ENCODE peak calls at places on chromosome 16, in five cellular contexts. N, A, Z, F and O are unnamed samples.

GRCh38 chr16:11254913-11255736 is 879 bp downstream of the SOCS1 start:
- DNase-seq in N (peak; percentile 74), A (peak; percentile 69), Z (peak; percentile 46), F (no peak), O (peak; percentile 64)

GRCh38 chr16:81548901-81549546 is 104.4 kb downstream of the CMIP start:
- DNase-seq in N (no peak), A (no peak), Z (no peak), F (no peak), O (no peak)

GRCh38 chr16:75251280-75252048 is at the start of gene BCAR1:
- DNase-seq in N (peak; percentile 96), A (peak; percentile 90), Z (peak; percentile 89), F (peak; percentile 90), O (peak; percentile 91)

GRCh38 chr16:27852681-27853080 is 210.8 kb downstream of the GSG1L start:
- DNase-seq in N (no peak), A (no peak), Z (no peak), F (no peak), O (no peak)

GRCh38 chr16:85563031-85563430 is 50.1 kb upstream of the GSE1 start:
- DNase-seq in N (no peak), A (no peak), Z (no peak), F (no peak), O (no peak)

GRCh38 chr16:68642436-68643064 is 2.6 kb upstream of the CDH3 start:
- DNase-seq in N (peak; percentile 77), A (peak; percentile 64), Z (peak; percentile 53), F (no peak), O (no peak)

GRCh38 chr16:88424536-88425230 is 28.4 kb upstream of the ZFPM1 start:
- DNase-seq in N (no peak), A (peak; percentile 17), Z (no peak), F (no peak), O (no peak)

GRCh38 chr16:84007520-84007919 is 35.1 kb downstream of the SLC38A8 start:
- DNase-seq in N (no peak), A (no peak), Z (no peak), F (no peak), O (no peak)

GRCh38 chr16:70253291-70254094 is 1.8 kb upstream of the EXOSC6 start:
- DNase-seq in N (peak; percentile 52), A (peak; percentile 42), Z (peak; percentile 43), F (peak; percentile 30), O (no peak)

GRCh38 chr16:85296859-85297698 is 184.8 kb upstream of the CIBAR2 start:
- DNase-seq in N (peak; percentile 48), A (no peak), Z (peak; percentile 50), F (no peak), O (no peak)

GRCh38 chr16:71203631-71204030 is 26.9 kb downstream of the HYDIN start:
- DNase-seq in N (no peak), A (no peak), Z (no peak), F (no peak), O (no peak)

GRCh38 chr16:83779881-83780280 is 27.9 kb upstream of the HSBP1 start:
- DNase-seq in N (no peak), A (peak; percentile 76), Z (no peak), F (no peak), O (no peak)

GRCh38 chr16:11328172-11329079 is 16.8 kb upstream of the RMI2 start:
- DNase-seq in N (peak; percentile 28), A (peak; percentile 96), Z (peak; percentile 96), F (peak; percentile 81), O (peak; percentile 74)

GRCh38 chr16:47359478-47359877 is 101.4 kb downstream of the ITFG1 start:
- DNase-seq in N (peak; percentile 10), A (no peak), Z (no peak), F (peak; percentile 7), O (no peak)

GRCh38 chr16:89808453-89808939 is 8.0 kb downstream of the FANCA start:
- DNase-seq in N (no peak), A (no peak), Z (no peak), F (no peak), O (no peak)

GRCh38 chr16:49461517-49461951 is 87.9 kb downstream of the C16orf78 start:
- DNase-seq in N (no peak), A (no peak), Z (no peak), F (no peak), O (no peak)

GRCh38 chr16:49458656-49459445 is 85.2 kb downstream of the C16orf78 start:
- DNase-seq in N (no peak), A (no peak), Z (no peak), F (no peak), O (no peak)

GRCh38 chr16:49458221-49458620 is 84.6 kb downstream of the C16orf78 start:
- DNase-seq in N (no peak), A (no peak), Z (no peak), F (no peak), O (no peak)

GRCh38 chr16:49460786-49461470 is 87.3 kb downstream of the C16orf78 start:
- DNase-seq in N (no peak), A (no peak), Z (no peak), F (no peak), O (no peak)

GRCh38 chr16:49459953-49460735 is 86.5 kb downstream of the C16orf78 start:
- DNase-seq in N (no peak), A (no peak), Z (no peak), F (peak; percentile 1), O (no peak)
- H3K27me3 ChIP-seq in N (peaks cover 4% of the 10 kb centered on the region), A (no peaks in the 10 kb centered on the region), Z (no peaks in the 10 kb centered on the region), F (peaks cover 9% of the 10 kb centered on the region), O (no peaks in the 10 kb centered on the region)

DNA sequence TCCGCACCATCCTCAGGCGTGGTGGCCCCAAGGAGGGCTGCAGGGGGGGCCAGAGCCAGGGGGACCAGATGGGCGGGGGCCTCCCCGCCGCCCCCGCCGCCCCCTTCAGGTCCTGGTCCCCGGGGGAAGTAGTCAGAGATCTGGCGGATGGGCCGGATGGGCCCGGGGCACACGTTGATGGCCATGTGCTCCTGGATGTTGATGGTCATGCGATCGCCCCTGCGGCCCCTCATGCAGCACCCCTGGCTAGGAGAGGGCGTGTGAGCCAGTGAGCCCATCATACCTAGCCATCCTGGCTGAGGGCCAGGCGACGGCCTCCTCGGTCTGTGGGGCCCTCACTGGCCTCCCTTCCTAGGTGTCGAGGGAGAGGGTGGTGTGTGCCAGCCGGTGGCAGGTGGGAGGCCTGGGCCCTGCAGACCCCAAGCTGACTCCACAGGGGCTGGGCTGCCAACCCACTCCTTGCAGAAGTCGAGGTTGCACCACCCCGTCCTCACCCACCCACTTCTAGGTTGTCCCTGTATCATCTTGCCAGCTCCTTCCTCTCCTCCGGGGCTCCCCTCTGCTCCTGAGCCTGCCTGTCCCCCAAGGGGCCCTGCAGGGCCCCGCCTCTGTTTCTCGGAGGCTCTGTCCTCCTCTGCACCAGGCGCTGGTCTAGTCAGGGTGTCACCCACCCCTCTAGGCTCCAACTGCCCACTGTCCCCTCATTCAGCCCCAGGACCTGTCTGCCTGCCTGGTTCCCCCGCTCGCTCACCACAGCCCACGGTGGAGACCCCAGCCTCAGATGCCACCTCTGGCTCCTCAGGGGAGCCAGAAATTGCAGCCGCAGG is 624 bp downstream of the DOC2A start:
- DNase-seq in N (no peak), A (no peak), Z (no peak), F (no peak), O (no peak)
- H3K4me3 ChIP-seq in N (peak overlapping the region; percentile 37), A (no peak overlapping the region), Z (peak overlapping the region; percentile 55), F (peak overlapping the region; percentile 37), O (peak overlapping the region; percentile 35)

GRCh38 chr16:66515543-66516171 is 34.3 kb downstream of the TK2 start:
- DNase-seq in N (no peak), A (peak; percentile 84), Z (peak; percentile 14), F (no peak), O (no peak)

GRCh38 chr16:66517586-66518263 is 32.2 kb downstream of the TK2 start:
- DNase-seq in N (no peak), A (no peak), Z (no peak), F (no peak), O (no peak)

GRCh38 chr16:66516172-66516807 is 33.6 kb downstream of the TK2 start:
- DNase-seq in N (no peak), A (peak; percentile 11), Z (no peak), F (no peak), O (no peak)

GRCh38 chr16:66519482-66519881 is 30.4 kb downstream of the TK2 start:
- DNase-seq in N (no peak), A (no peak), Z (no peak), F (no peak), O (no peak)

GRCh38 chr16:66516808-66517585 is 32.9 kb downstream of the TK2 start:
- DNase-seq in N (no peak), A (peak; percentile 99), Z (peak; percentile 60), F (peak; percentile 99), O (no peak)
- H3K27me3 ChIP-seq in N (no peaks in the 10 kb centered on the region), A (no peaks in the 10 kb centered on the region), Z (no peaks in the 10 kb centered on the region), F (no peaks in the 10 kb centered on the region), O (no peaks in the 10 kb centered on the region)

GRCh38 chr16:684067-684794 is at the start of gene JMJD8:
- DNase-seq in N (peak; percentile 98), A (peak; percentile 94), Z (peak; percentile 98), F (peak; percentile 97), O (peak; percentile 99)
- H3K4me3 ChIP-seq in N (peak within 1 kb of the TSS; percentile 71), A (peak within 1 kb of the TSS; percentile 46), Z (peak within 1 kb of the TSS; percentile 63), F (peak within 1 kb of the TSS; percentile 80), O (peak within 1 kb of the TSS; percentile 50)

GRCh38 chr16:73028263-73028662 is 19.7 kb downstream of the ZFHX3 start:
- DNase-seq in N (no peak), A (no peak), Z (no peak), F (no peak), O (no peak)
- H3K27me3 ChIP-seq in N (no peaks in the 10 kb centered on the region), A (no peaks in the 10 kb centered on the region), Z (no peaks in the 10 kb centered on the region), F (no peaks in the 10 kb centered on the region), O (no peaks in the 10 kb centered on the region)

DNA sequence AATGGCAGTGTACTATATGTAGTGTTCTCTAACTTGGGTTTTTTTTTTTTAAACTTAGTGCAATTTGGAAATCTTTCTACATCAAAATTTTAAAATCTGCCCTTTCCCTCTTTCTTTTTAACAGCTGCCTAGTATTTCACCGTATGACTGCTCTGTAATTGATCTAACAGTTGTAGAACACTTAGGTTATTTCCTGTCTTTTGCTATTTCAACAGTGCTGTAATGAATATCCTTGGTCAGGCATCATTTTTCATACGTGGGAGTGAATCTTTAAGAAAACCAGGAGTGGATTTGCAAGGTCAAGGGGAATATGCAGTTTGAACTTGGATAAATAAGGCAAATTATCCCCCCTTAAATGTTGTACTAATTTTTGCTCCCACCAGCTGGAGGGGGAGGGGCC is 3.8 kb downstream of the NLRC5 start:
- DNase-seq in N (no peak), A (peak; percentile 55), Z (peak; percentile 21), F (no peak), O (no peak)
- H3K4me3 ChIP-seq in N (no peak overlapping the region), A (no peak overlapping the region), Z (no peak overlapping the region), F (no peak overlapping the region), O (no peak overlapping the region)

GRCh38 chr16:3532741-3533140 is 31.9 kb downstream of the CLUAP1 start:
- DNase-seq in N (no peak), A (no peak), Z (no peak), F (no peak), O (no peak)

GRCh38 chr16:3530371-3530914 is 29.6 kb downstream of the CLUAP1 start:
- DNase-seq in N (no peak), A (no peak), Z (no peak), F (no peak), O (no peak)

GRCh38 chr16:3525951-3526350 is 25.1 kb downstream of the CLUAP1 start:
- DNase-seq in N (no peak), A (no peak), Z (no peak), F (no peak), O (no peak)

GRCh38 chr16:3528406-3528805 is 27.6 kb downstream of the CLUAP1 start:
- DNase-seq in N (no peak), A (no peak), Z (no peak), F (no peak), O (no peak)

GRCh38 chr16:3529175-3529574 is 28.4 kb downstream of the CLUAP1 start:
- DNase-seq in N (no peak), A (no peak), Z (no peak), F (no peak), O (no peak)
- H3K27me3 ChIP-seq in N (no peaks in the 10 kb centered on the region), A (no peaks in the 10 kb centered on the region), Z (no peaks in the 10 kb centered on the region), F (no peaks in the 10 kb centered on the region), O (no peaks in the 10 kb centered on the region)